ENCODE peak calls at places on chromosomes 6 and 20, in four cellular contexts. P is mucosa of descending colon; J is naive thymus-derived CD4-positive, alpha-beta T cell; Y is uterus. X is an unnamed sample.

GRCh38 chr6:3697609-3698008 is 53.9 kb downstream of the PXDC1 start:
- DNase-seq in P (no peak), J (no peak), Y (no peak), X (no peak)

GRCh38 chr6:125195526-125195925 is 42.0 kb downstream of the TPD52L1 start:
- DNase-seq in P (no peak), J (no peak), Y (no peak), X (no peak)

GRCh38 chr6:48610846-48611245 is 499.8 kb upstream of the PTCHD4 start:
- DNase-seq in P (no peak), J (no peak), Y (no peak), X (no peak)

GRCh38 chr20:4949833-4950178 is 51.5 kb downstream of the SLC23A2 start:
- DNase-seq in P (no peak), J (no peak), Y (peak), X (peak)

GRCh38 chr6:164640946-164641345 is 668.5 kb downstream of the C6orf118 start:
- DNase-seq in P (no peak), J (no peak), Y (no peak), X (no peak)

GRCh38 chr6:52284131-52284459 is 447 bp downstream of the MCM3 start:
- DNase-seq in P (no peak), J (no peak), Y (peak), X (peak)

GRCh38 chr20:10626896-10627295 is 46.9 kb downstream of the JAG1 start:
- DNase-seq in P (no peak), J (no peak), Y (no peak), X (no peak)

GRCh38 chr20:48769111-48769879 is 58.5 kb downstream of the PREX1 start:
- DNase-seq in P (peak), J (peak), Y (no peak), X (peak)

GRCh38 chr6:75796723-75797122 is 47.7 kb downstream of the MYO6 start:
- DNase-seq in P (no peak), J (no peak), Y (no peak), X (no peak)

GRCh38 chr20:38445402-38445801 is 10.3 kb upstream of the SNHG17 start:
- DNase-seq in P (no peak), J (no peak), Y (no peak), X (no peak)

DNA sequence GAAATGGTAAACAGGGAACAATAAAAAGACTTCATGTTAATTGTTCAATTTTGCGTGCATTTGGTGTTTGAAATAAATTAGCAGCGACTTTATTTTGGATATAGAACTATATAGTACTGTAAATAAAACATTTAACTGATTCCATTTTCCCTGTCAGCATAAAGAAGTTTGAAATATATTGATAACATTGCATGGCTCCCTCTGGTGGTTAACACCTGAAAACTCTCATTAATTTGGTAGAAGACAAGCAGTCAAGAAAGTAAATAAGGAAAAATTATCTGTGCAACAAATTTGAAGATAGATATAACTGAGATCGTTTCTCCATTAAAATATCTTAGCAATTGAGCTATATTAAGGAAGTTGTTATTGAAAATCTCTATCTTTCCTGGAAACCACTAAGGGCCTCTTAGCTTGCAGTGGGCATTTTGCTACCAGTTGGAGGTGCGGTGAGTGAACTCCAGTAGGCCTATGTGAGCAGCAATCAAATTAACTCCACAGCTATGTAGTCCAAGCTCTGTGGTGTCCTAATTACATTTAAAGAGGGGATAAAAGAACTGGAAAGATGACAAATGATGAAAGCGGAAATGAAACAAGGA is 435.7 kb upstream of the FKBP1C start:
- DNase-seq in P (no peak), J (no peak), Y (no peak), X (no peak)
- H3K4me3 ChIP-seq in P (no peak), J (no peak), Y (no peak), X (no peak)

GRCh38 chr20:46027245-46027853 is 1.7 kb upstream of the SLC12A5 start:
- DNase-seq in P (no peak), J (no peak), Y (no peak), X (no peak)

GRCh38 chr20:46028110-46028509 is 905 bp upstream of the SLC12A5 start:
- DNase-seq in P (no peak), J (no peak), Y (no peak), X (no peak)

GRCh38 chr20:46031014-46031569 is 2.1 kb downstream of the SLC12A5 start:
- DNase-seq in P (no peak), J (no peak), Y (no peak), X (no peak)

GRCh38 chr20:46030290-46031013 is 1.4 kb downstream of the SLC12A5 start:
- DNase-seq in P (no peak), J (no peak), Y (no peak), X (no peak)

GRCh38 chr20:46028772-46029371 is at the start of gene SLC12A5:
- DNase-seq in P (no peak), J (no peak), Y (no peak), X (no peak)
- H3K4me3 ChIP-seq in P (no peak), J (no peak), Y (no peak), X (no peak)

GRCh38 chr6:148873868-148874267 is 127.0 kb downstream of the UST start:
- DNase-seq in P (no peak), J (no peak), Y (no peak), X (no peak)

GRCh38 chr6:148869589-148869988 is 122.8 kb downstream of the UST start:
- DNase-seq in P (no peak), J (no peak), Y (no peak), X (no peak)

GRCh38 chr6:148873154-148873553 is 126.3 kb downstream of the UST start:
- DNase-seq in P (no peak), J (no peak), Y (no peak), X (no peak)

GRCh38 chr6:148878683-148879082 is 131.9 kb downstream of the UST start:
- DNase-seq in P (no peak), J (no peak), Y (no peak), X (no peak)

DNA sequence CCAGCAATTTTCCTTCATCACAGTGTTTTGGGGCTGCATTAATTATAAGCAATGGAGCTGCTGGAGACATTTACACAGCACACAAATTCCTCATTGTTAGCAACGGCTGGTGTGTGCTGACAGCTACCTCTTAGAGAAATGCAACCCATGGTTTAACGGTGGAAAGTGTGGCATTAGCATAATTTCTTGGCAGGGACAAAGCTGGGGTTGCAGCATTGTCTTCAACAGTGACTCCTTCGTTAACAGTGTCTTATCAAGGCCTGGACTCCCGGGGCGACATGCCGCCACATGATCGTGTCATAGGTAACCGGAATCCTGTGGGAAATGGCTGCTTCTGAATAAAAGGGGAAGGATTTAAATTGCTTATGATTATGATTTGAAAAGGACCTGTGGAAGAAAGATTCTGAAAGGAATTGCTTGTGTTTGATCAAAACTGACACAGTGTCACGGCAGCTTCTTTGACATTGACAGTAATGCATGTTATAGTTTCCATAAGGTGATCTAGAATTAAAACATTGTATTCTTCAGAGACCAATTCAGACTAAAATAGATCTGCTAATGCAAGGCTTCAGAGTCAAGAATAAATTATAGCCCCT is 128.0 kb downstream of the UST start:
- DNase-seq in P (no peak), J (no peak), Y (no peak), X (no peak)
- H3K4me3 ChIP-seq in P (no peak), J (no peak), Y (no peak), X (no peak)

DNA sequence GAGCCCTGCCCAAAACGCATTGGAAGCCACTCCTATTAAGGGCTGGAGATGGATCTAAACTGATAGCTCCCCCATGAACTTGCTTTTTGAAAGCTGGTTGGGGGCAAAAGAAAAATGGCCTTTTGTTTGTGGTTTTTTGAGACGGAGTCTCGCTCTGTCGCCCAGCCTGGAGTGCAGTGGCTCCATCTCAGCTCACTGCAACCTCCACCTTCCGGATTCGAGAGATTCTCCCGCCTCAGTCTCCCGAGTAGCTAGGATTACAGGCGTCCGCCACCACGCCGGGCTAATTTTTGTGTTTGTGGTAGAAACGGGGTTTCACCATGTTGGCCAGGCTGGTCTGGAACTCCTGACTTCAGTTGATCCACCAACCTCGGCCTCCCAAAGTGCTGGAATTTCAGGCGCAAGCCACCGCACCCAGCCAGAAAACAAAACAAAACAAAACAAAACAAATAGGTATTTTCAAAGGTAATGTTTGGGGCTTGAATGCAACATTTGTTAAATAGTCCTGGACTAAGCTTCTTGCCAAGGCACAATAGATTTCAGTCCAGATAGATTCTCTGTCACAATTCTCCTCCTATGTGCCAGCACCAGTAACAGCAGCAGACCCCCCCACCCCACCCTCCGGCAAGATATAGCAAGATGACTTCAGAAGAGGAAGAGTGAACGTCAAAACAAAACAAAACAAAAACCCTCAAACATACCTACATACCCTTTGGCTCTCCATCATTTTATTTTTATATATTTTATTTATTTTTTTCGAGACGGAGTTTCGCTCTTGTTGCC is 26.5 kb upstream of the ABT1 start:
- DNase-seq in P (no peak), J (no peak), Y (no peak), X (no peak)
- H3K4me3 ChIP-seq in P (no peak), J (no peak), Y (no peak), X (no peak)

GRCh38 chr6:35297541-35298481 is at the start of gene DEF6:
- DNase-seq in P (peak), J (peak), Y (peak), X (peak)
- H3K4me3 ChIP-seq in P (peak), J (peak), Y (peak), X (peak)

GRCh38 chr6:20563377-20563776 is 29.1 kb downstream of the CDKAL1 start:
- DNase-seq in P (no peak), J (no peak), Y (no peak), X (no peak)
- H3K4me3 ChIP-seq in P (no peak), J (no peak), Y (no peak), X (no peak)

X was measured in lung.